ENCODE peak calls at places on chromosome 11, in eight cellular contexts. V is lower lobe of right lung, P is PC-3, M is IMR-90, L is neural progenitor cell, H is kidney, Q is sigmoid colon, F is PC-9. Z is an unnamed sample.

GRCh38 chr11:12312132-12312531 is 65.2 kb upstream of the PARVA start:
- DNase-seq in V (no peak), Q (no peak), L (no peak), H (no peak), F (no peak), P (no peak), M (no peak), Z (no peak)

GRCh38 chr11:35723493-35724284 is 61.1 kb downstream of the TRIM44 start:
- DNase-seq in L (no peak), M (peak; percentile 27), Q (no peak), H (no peak), V (no peak), P (peak; percentile 52), F (no peak), Z (no peak)

GRCh38 chr11:29022676-29023075 is 914.5 kb downstream of the METTL15 start:
- DNase-seq in H (no peak), P (peak; percentile 6), V (no peak), F (no peak), L (no peak), M (no peak), Q (no peak), Z (no peak)

GRCh38 chr11:128715691-128716153 is 21.9 kb downstream of the FLI1 start:
- DNase-seq in Q (no peak), V (no peak), P (peak; percentile 25), F (peak; percentile 40), M (peak; percentile 40), L (peak; percentile 14), H (no peak), Z (no peak)

GRCh38 chr11:33977676-33978075 is 73.9 kb upstream of the CAPRIN1 start:
- DNase-seq in F (peak; percentile 22), L (no peak), V (no peak), M (no peak), H (no peak), Q (no peak), P (no peak), Z (no peak)

GRCh38 chr11:33329705-33330329 is 72.6 kb downstream of the HIPK3 start:
- DNase-seq in H (no peak), F (peak; percentile 27), M (peak; percentile 72), Q (peak; percentile 71), V (no peak), L (peak; percentile 44), P (peak; percentile 74), Z (peak; percentile 25)

GRCh38 chr11:67278135-67278938 is 10.8 kb upstream of the ANKRD13D start:
- DNase-seq in H (peak; percentile 74), P (no peak), V (peak; percentile 42), Q (peak; percentile 67), M (no peak), F (no peak), L (no peak), Z (no peak)

GRCh38 chr11:119341222-119342022 is 739 bp upstream of the C1QTNF5 start:
- DNase-seq in M (no peak), F (no peak), V (peak; percentile 43), H (peak; percentile 74), L (no peak), Q (no peak), P (no peak), Z (no peak)

GRCh38 chr11:17989306-17989705 is 23.5 kb downstream of the SERGEF start:
- DNase-seq in L (no peak), P (no peak), H (no peak), F (no peak), Q (no peak), V (no peak), M (no peak), Z (no peak)

GRCh38 chr11:72226701-72227100 is 2.1 kb downstream of the INPPL1 start:
- DNase-seq in H (no peak), Q (no peak), F (no peak), M (no peak), L (no peak), P (no peak), V (no peak), Z (no peak)

GRCh38 chr11:46391578-46392420 is at the start of gene CHRM4:
- DNase-seq in V (no peak), L (peak; percentile 77), Q (peak; percentile 53), M (peak; percentile 45), H (no peak), P (no peak), F (peak; percentile 58), Z (no peak)

GRCh38 chr11:25981998-25982397 is 349.9 kb upstream of the ANO3 start:
- DNase-seq in Q (no peak), F (peak; percentile 4), H (no peak), V (no peak), M (peak; percentile 77), P (peak; percentile 68), L (peak; percentile 65), Z (peak; percentile 15)

GRCh38 chr11:102476812-102477211 is 24.2 kb upstream of the TMEM123 start:
- DNase-seq in H (no peak), F (peak; percentile 29), Q (no peak), P (peak; percentile 81), M (peak; percentile 22), L (peak; percentile 23), V (no peak), Z (no peak)

DNA sequence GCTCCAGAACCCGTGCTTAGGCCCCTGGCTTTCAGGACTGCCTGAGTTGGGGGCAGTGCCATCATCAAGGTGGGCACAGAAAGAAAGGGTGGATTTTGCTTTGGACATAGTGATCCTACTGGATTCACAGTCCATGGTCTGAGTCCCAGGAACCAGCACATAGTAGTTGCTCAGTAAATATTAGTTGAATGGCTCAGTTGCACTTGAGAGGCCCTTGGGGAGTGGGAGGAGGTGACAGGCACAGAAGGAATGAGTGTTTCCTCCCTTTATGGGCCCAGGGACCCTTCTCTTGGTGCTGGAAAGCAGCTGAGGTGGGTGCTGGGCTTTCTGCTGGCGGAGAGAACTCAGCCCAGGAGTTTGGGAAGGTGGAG is 16.6 kb downstream of the ARHGEF17 start:
- DNase-seq in P (no peak), V (no peak), Q (no peak), H (no peak), M (no peak), L (no peak), F (no peak), Z (no peak)
- H3K4me1 ChIP-seq in P (peaks cover 10% of the 10 kb centered on the region), V (peaks cover 72% of the 10 kb centered on the region), Q (peaks cover 93% of the 10 kb centered on the region), H (peaks cover 39% of the 10 kb centered on the region), M (peaks cover 73% of the 10 kb centered on the region), L (peaks cover 61% of the 10 kb centered on the region), F (peaks cover 12% of the 10 kb centered on the region), Z (peaks cover 35% of the 10 kb centered on the region)

GRCh38 chr11:75771646-75772410 is 3.2 kb downstream of the DGAT2 start:
- DNase-seq in P (peak; percentile 91), L (no peak), H (peak; percentile 64), V (peak; percentile 80), M (peak; percentile 85), Q (peak; percentile 62), F (no peak), Z (no peak)
- H3K4me1 ChIP-seq in P (peaks cover 55% of the 10 kb centered on the region), L (peaks cover 15% of the 10 kb centered on the region), H (peaks cover 5% of the 10 kb centered on the region), V (peaks cover 40% of the 10 kb centered on the region), M (peaks cover 4% of the 10 kb centered on the region), Q (peaks cover 20% of the 10 kb centered on the region), F (peaks cover 60% of the 10 kb centered on the region), Z (peaks cover 9% of the 10 kb centered on the region)

GRCh38 chr11:65095427-65095826 is 587 bp upstream of the VPS51 start:
- DNase-seq in M (no peak), F (no peak), Q (no peak), V (no peak), P (no peak), L (no peak), H (no peak), Z (no peak)

GRCh38 chr11:65095974-65096806 is at the start of gene VPS51:
- DNase-seq in M (peak; percentile 90), L (peak; percentile 96), V (peak; percentile 95), F (peak; percentile 89), Q (peak; percentile 95), P (peak; percentile 92), H (peak; percentile 94), Z (peak; percentile 87)

GRCh38 chr11:65100674-65101350 is 4.8 kb downstream of the VPS51 start:
- DNase-seq in P (no peak), H (no peak), F (no peak), L (no peak), M (no peak), Q (no peak), V (no peak), Z (no peak)

GRCh38 chr11:65102142-65103095 is 6.4 kb downstream of the VPS51 start:
- DNase-seq in H (no peak), F (no peak), L (no peak), Q (no peak), M (peak; percentile 52), P (no peak), V (no peak), Z (no peak)

GRCh38 chr11:65096926-65097325 is 912 bp downstream of the VPS51 start:
- DNase-seq in F (no peak), H (no peak), M (no peak), Q (no peak), P (no peak), L (no peak), V (no peak), Z (no peak)
- H3K4me1 ChIP-seq in F (peaks cover 22% of the 10 kb centered on the region), H (peaks cover 7% of the 10 kb centered on the region), M (no peaks in the 10 kb centered on the region), Q (peaks cover 13% of the 10 kb centered on the region), P (peaks cover 13% of the 10 kb centered on the region), L (peaks cover 7% of the 10 kb centered on the region), V (peaks cover 21% of the 10 kb centered on the region), Z (no peaks in the 10 kb centered on the region)

GRCh38 chr11:70032943-70033710 is 45.0 kb upstream of the ANO1 start:
- DNase-seq in V (no peak), M (no peak), L (no peak), H (no peak), F (no peak), P (no peak), Q (no peak), Z (no peak)
- H3K4me1 ChIP-seq in V (no peaks in the 10 kb centered on the region), M (peaks cover 5% of the 10 kb centered on the region), L (peaks cover 7% of the 10 kb centered on the region), H (no peaks in the 10 kb centered on the region), F (peaks cover 12% of the 10 kb centered on the region), P (peaks cover 8% of the 10 kb centered on the region), Q (no peaks in the 10 kb centered on the region), Z (peaks cover 6% of the 10 kb centered on the region)

GRCh38 chr11:114170226-114170625 is 110.7 kb downstream of the ZBTB16 start:
- DNase-seq in M (no peak), P (no peak), F (no peak), L (peak; percentile 74), V (no peak), Q (no peak), H (no peak), Z (peak; percentile 22)

GRCh38 chr11:114167355-114168085 is 108.0 kb downstream of the ZBTB16 start:
- DNase-seq in L (no peak), M (no peak), H (no peak), Q (peak; percentile 74), P (no peak), F (no peak), V (no peak), Z (no peak)

GRCh38 chr11:114169321-114169749 is 109.8 kb downstream of the ZBTB16 start:
- DNase-seq in L (no peak), H (no peak), F (no peak), V (no peak), M (no peak), Q (peak; percentile 91), P (no peak), Z (no peak)

GRCh38 chr11:114168086-114168448 is 108.6 kb downstream of the ZBTB16 start:
- DNase-seq in F (no peak), Q (peak; percentile 61), H (no peak), V (no peak), M (no peak), P (no peak), L (no peak), Z (no peak)

DNA sequence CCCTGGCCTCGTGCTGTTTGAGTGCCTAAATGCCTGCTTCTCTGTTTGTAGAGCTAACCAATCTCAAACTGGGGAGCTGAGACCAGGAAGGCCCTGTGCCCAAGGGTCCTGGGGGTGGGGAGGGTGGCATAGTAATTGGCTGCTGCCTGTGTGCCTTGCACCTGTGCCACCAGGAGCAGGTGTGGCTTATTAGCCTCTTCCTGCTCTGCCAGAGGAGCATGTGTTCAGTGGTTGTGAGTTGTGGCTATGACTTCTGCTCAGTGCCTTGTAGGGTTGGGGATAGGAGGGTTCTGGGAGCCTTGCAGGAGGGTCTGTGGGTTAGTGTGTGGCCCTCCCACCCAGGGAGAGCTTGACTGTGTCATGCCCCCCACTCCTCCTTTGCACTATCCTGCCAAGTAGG is 109.2 kb downstream of the ZBTB16 start:
- DNase-seq in L (no peak), M (no peak), H (no peak), P (no peak), V (no peak), F (no peak), Q (peak; percentile 67), Z (no peak)
- H3K4me1 ChIP-seq in L (peaks cover 70% of the 10 kb centered on the region), M (no peaks in the 10 kb centered on the region), H (peaks cover 97% of the 10 kb centered on the region), P (peaks cover 18% of the 10 kb centered on the region), V (peaks cover 99% of the 10 kb centered on the region), F (peaks cover 11% of the 10 kb centered on the region), Q (peaks cover 97% of the 10 kb centered on the region), Z (peaks cover 5% of the 10 kb centered on the region)